ENCODE peak calls at places on chromosomes 2 and 18, in eight cellular contexts. One of them, this sample, is unnamed.

GRCh38 chr2:28754321-28754720 is 2.7 kb downstream of the PPP1CB start:
- DNase-seq in hepatocyte: peak; percentile 34
- DNase-seq in MM.1S: no peak
- DNase-seq in mammary epithelial cell: peak; percentile 27
- DNase-seq in PC-9: no peak
- DNase-seq in astrocyte: no peak
- DNase-seq in HCT116: no peak
- DNase-seq in fibroblast of lung: no peak
- DNase-seq in this sample: peak; percentile 27

GRCh38 chr2:213015387-213016165 is 135.8 kb downstream of the IKZF2 start:
- DNase-seq in hepatocyte: no peak
- DNase-seq in MM.1S: peak; percentile 31
- DNase-seq in mammary epithelial cell: no peak
- DNase-seq in PC-9: no peak
- DNase-seq in astrocyte: no peak
- DNase-seq in HCT116: no peak
- DNase-seq in fibroblast of lung: no peak
- DNase-seq in this sample: no peak

GRCh38 chr2:96344011-96344410 is 8.4 kb downstream of the NCAPH start:
- DNase-seq in hepatocyte: no peak
- DNase-seq in MM.1S: no peak
- DNase-seq in mammary epithelial cell: no peak
- DNase-seq in PC-9: no peak
- DNase-seq in astrocyte: peak; percentile 70
- DNase-seq in HCT116: no peak
- DNase-seq in fibroblast of lung: peak; percentile 73
- DNase-seq in this sample: no peak

GRCh38 chr18:13379062-13379800 is 160.7 kb downstream of the LDLRAD4 start:
- DNase-seq in hepatocyte: no peak
- DNase-seq in MM.1S: no peak
- DNase-seq in mammary epithelial cell: no peak
- DNase-seq in PC-9: no peak
- DNase-seq in astrocyte: no peak
- DNase-seq in HCT116: no peak
- DNase-seq in fibroblast of lung: no peak
- DNase-seq in this sample: no peak

GRCh38 chr18:63603772-63604171 is 16.6 kb downstream of the SERPINB13 start:
- DNase-seq in hepatocyte: no peak
- DNase-seq in MM.1S: peak; percentile 32
- DNase-seq in mammary epithelial cell: peak; percentile 82
- DNase-seq in PC-9: peak; percentile 43
- DNase-seq in astrocyte: peak; percentile 4
- DNase-seq in HCT116: no peak
- DNase-seq in fibroblast of lung: peak; percentile 32
- DNase-seq in this sample: peak; percentile 38

GRCh38 chr2:3097804-3098203 is 279.8 kb downstream of the EIPR1 start:
- DNase-seq in hepatocyte: no peak
- DNase-seq in MM.1S: no peak
- DNase-seq in mammary epithelial cell: no peak
- DNase-seq in PC-9: no peak
- DNase-seq in astrocyte: no peak
- DNase-seq in HCT116: no peak
- DNase-seq in fibroblast of lung: no peak
- DNase-seq in this sample: no peak

GRCh38 chr18:48707636-48708296 is 168.9 kb downstream of the CTIF start:
- DNase-seq in hepatocyte: no peak
- DNase-seq in MM.1S: no peak
- DNase-seq in mammary epithelial cell: no peak
- DNase-seq in PC-9: no peak
- DNase-seq in astrocyte: no peak
- DNase-seq in HCT116: no peak
- DNase-seq in fibroblast of lung: no peak
- DNase-seq in this sample: no peak

GRCh38 chr2:110657721-110658305 is 20.1 kb downstream of the BUB1 start:
- DNase-seq in hepatocyte: peak; percentile 82
- DNase-seq in MM.1S: peak; percentile 78
- DNase-seq in mammary epithelial cell: no peak
- DNase-seq in PC-9: no peak
- DNase-seq in astrocyte: no peak
- DNase-seq in HCT116: no peak
- DNase-seq in fibroblast of lung: no peak
- DNase-seq in this sample: no peak

GRCh38 chr2:88690591-88691338 is 708 bp upstream of the RPIA start:
- DNase-seq in hepatocyte: peak; percentile 64
- DNase-seq in MM.1S: peak; percentile 73
- DNase-seq in mammary epithelial cell: peak; percentile 59
- DNase-seq in PC-9: peak; percentile 68
- DNase-seq in astrocyte: peak; percentile 2
- DNase-seq in HCT116: peak; percentile 19
- DNase-seq in fibroblast of lung: no peak
- DNase-seq in this sample: peak; percentile 55

GRCh38 chr2:37855283-37856041 is 69.6 kb upstream of the RMDN2 start:
- DNase-seq in hepatocyte: no peak
- DNase-seq in MM.1S: no peak
- DNase-seq in mammary epithelial cell: no peak
- DNase-seq in PC-9: no peak
- DNase-seq in astrocyte: no peak
- DNase-seq in HCT116: no peak
- DNase-seq in fibroblast of lung: peak; percentile 40
- DNase-seq in this sample: no peak

GRCh38 chr18:22544626-22545025 is 126.9 kb upstream of the CTAGE1 start:
- DNase-seq in hepatocyte: no peak
- DNase-seq in MM.1S: no peak
- DNase-seq in mammary epithelial cell: no peak
- DNase-seq in PC-9: no peak
- DNase-seq in astrocyte: no peak
- DNase-seq in HCT116: no peak
- DNase-seq in fibroblast of lung: no peak
- DNase-seq in this sample: no peak

GRCh38 chr2:20439193-20439475 is 7.7 kb upstream of the RHOB start:
- DNase-seq in hepatocyte: peak; percentile 42
- DNase-seq in MM.1S: no peak
- DNase-seq in mammary epithelial cell: no peak
- DNase-seq in PC-9: peak; percentile 70
- DNase-seq in astrocyte: no peak
- DNase-seq in HCT116: no peak
- DNase-seq in fibroblast of lung: no peak
- DNase-seq in this sample: peak; percentile 67
- TF ChIP-seq EZH2 in hepatocyte: no peak
- TF ChIP-seq EZH2 in MM.1S: no peak
- TF ChIP-seq EZH2 in mammary epithelial cell: no peak
- TF ChIP-seq EZH2 in PC-9: no peak
- TF ChIP-seq EZH2 in astrocyte: no peak
- TF ChIP-seq EZH2 in HCT116: no peak
- TF ChIP-seq EZH2 in fibroblast of lung: no peak
- TF ChIP-seq EZH2 in this sample: no peak

GRCh38 chr2:49042510-49042909 is 111.8 kb downstream of the FSHR start:
- DNase-seq in hepatocyte: no peak
- DNase-seq in MM.1S: no peak
- DNase-seq in mammary epithelial cell: no peak
- DNase-seq in PC-9: no peak
- DNase-seq in astrocyte: no peak
- DNase-seq in HCT116: no peak
- DNase-seq in fibroblast of lung: no peak
- DNase-seq in this sample: no peak

GRCh38 chr2:49044265-49044664 is 110.0 kb downstream of the FSHR start:
- DNase-seq in hepatocyte: no peak
- DNase-seq in MM.1S: no peak
- DNase-seq in mammary epithelial cell: no peak
- DNase-seq in PC-9: no peak
- DNase-seq in astrocyte: no peak
- DNase-seq in HCT116: no peak
- DNase-seq in fibroblast of lung: no peak
- DNase-seq in this sample: no peak

GRCh38 chr2:49045083-49045482 is 109.2 kb downstream of the FSHR start:
- DNase-seq in hepatocyte: no peak
- DNase-seq in MM.1S: no peak
- DNase-seq in mammary epithelial cell: no peak
- DNase-seq in PC-9: no peak
- DNase-seq in astrocyte: no peak
- DNase-seq in HCT116: no peak
- DNase-seq in fibroblast of lung: no peak
- DNase-seq in this sample: no peak

GRCh38 chr2:49043405-49043982 is 110.8 kb downstream of the FSHR start:
- DNase-seq in hepatocyte: no peak
- DNase-seq in MM.1S: no peak
- DNase-seq in mammary epithelial cell: no peak
- DNase-seq in PC-9: no peak
- DNase-seq in astrocyte: no peak
- DNase-seq in HCT116: no peak
- DNase-seq in fibroblast of lung: no peak
- DNase-seq in this sample: no peak

DNA sequence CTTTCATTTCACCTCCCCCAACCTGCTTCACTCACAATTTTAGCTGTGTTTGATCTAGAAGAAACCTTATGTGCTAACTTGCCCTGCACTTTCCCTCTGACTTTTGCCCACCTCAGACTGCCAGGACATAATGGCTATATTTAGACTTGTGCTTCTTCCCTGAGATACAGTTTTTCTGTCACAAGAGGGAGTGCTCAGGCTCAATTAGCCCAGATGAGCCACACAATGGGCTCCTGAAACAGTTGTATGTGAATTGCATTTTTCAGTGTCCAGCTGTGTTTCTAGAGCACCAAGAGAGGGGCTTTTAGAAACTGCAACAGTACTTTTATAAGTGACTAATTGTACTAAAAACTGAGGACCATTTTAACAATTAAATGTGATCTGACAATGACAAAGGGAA is 109.6 kb downstream of the FSHR start:
- DNase-seq in hepatocyte: peak; percentile 30
- DNase-seq in MM.1S: peak; percentile 12
- DNase-seq in mammary epithelial cell: no peak
- DNase-seq in PC-9: no peak
- DNase-seq in astrocyte: no peak
- DNase-seq in HCT116: no peak
- DNase-seq in fibroblast of lung: no peak
- DNase-seq in this sample: no peak
- TF ChIP-seq CTCF in hepatocyte: peak; percentile 36
- TF ChIP-seq CTCF in MM.1S: peak; percentile 19
- TF ChIP-seq CTCF in mammary epithelial cell: no peak
- TF ChIP-seq CTCF in PC-9: no peak
- TF ChIP-seq CTCF in astrocyte: no peak
- TF ChIP-seq CTCF in HCT116: no peak
- TF ChIP-seq CTCF in fibroblast of lung: no peak
- TF ChIP-seq CTCF in this sample: no peak

GRCh38 chr2:195318440-195319111 is 338.4 kb upstream of the SLC39A10 start:
- DNase-seq in hepatocyte: peak; percentile 64
- DNase-seq in MM.1S: peak; percentile 51
- DNase-seq in mammary epithelial cell: peak; percentile 44
- DNase-seq in PC-9: peak; percentile 37
- DNase-seq in astrocyte: peak; percentile 37
- DNase-seq in HCT116: peak; percentile 22
- DNase-seq in fibroblast of lung: peak; percentile 47
- DNase-seq in this sample: peak; percentile 67
- H3K4me2 ChIP-seq in hepatocyte: peak overlapping the region; percentile 14
- H3K4me2 ChIP-seq in MM.1S: no peak overlapping the region
- H3K4me2 ChIP-seq in mammary epithelial cell: peak overlapping the region; percentile 85
- H3K4me2 ChIP-seq in PC-9: no peak overlapping the region
- H3K4me2 ChIP-seq in astrocyte: peak overlapping the region; percentile 39
- H3K4me2 ChIP-seq in HCT116: no peak overlapping the region
- H3K4me2 ChIP-seq in fibroblast of lung: peak overlapping the region; percentile 13
- H3K4me2 ChIP-seq in this sample: peak overlapping the region; percentile 55

GRCh38 chr2:8160959-8161358 is 520.9 kb upstream of the ID2 start:
- DNase-seq in hepatocyte: no peak
- DNase-seq in MM.1S: no peak
- DNase-seq in mammary epithelial cell: no peak
- DNase-seq in PC-9: no peak
- DNase-seq in astrocyte: no peak
- DNase-seq in HCT116: no peak
- DNase-seq in fibroblast of lung: no peak
- DNase-seq in this sample: no peak

GRCh38 chr2:8157621-8158020 is 524.2 kb upstream of the ID2 start:
- DNase-seq in hepatocyte: no peak
- DNase-seq in MM.1S: no peak
- DNase-seq in mammary epithelial cell: no peak
- DNase-seq in PC-9: no peak
- DNase-seq in astrocyte: no peak
- DNase-seq in HCT116: no peak
- DNase-seq in fibroblast of lung: no peak
- DNase-seq in this sample: no peak

GRCh38 chr2:8158714-8159113 is 523.1 kb upstream of the ID2 start:
- DNase-seq in hepatocyte: no peak
- DNase-seq in MM.1S: no peak
- DNase-seq in mammary epithelial cell: no peak
- DNase-seq in PC-9: no peak
- DNase-seq in astrocyte: no peak
- DNase-seq in HCT116: no peak
- DNase-seq in fibroblast of lung: no peak
- DNase-seq in this sample: no peak

GRCh38 chr2:8159211-8159965 is 522.5 kb upstream of the ID2 start:
- DNase-seq in hepatocyte: no peak
- DNase-seq in MM.1S: no peak
- DNase-seq in mammary epithelial cell: no peak
- DNase-seq in PC-9: no peak
- DNase-seq in astrocyte: no peak
- DNase-seq in HCT116: no peak
- DNase-seq in fibroblast of lung: no peak
- DNase-seq in this sample: no peak

GRCh38 chr2:8159966-8160603 is 521.8 kb upstream of the ID2 start:
- DNase-seq in hepatocyte: no peak
- DNase-seq in MM.1S: no peak
- DNase-seq in mammary epithelial cell: no peak
- DNase-seq in PC-9: no peak
- DNase-seq in astrocyte: no peak
- DNase-seq in HCT116: no peak
- DNase-seq in fibroblast of lung: no peak
- DNase-seq in this sample: no peak
- TF ChIP-seq EZH2 in hepatocyte: no peak
- TF ChIP-seq EZH2 in MM.1S: no peak
- TF ChIP-seq EZH2 in mammary epithelial cell: no peak
- TF ChIP-seq EZH2 in PC-9: no peak
- TF ChIP-seq EZH2 in astrocyte: no peak
- TF ChIP-seq EZH2 in HCT116: no peak
- TF ChIP-seq EZH2 in fibroblast of lung: no peak
- TF ChIP-seq EZH2 in this sample: no peak

This sample was measured in PC-3.